ENCODE peak calls at places on chromosomes 5 and 9, in seven cellular contexts. Z, M, D, N, E, T and Q are unnamed samples.

GRCh38 chr5:80153586-80154126 is 102.2 kb downstream of the SERINC5 start:
- DNase-seq in Z (peak; percentile 82), M (no peak), D (no peak), N (no peak), E (no peak), T (no peak), Q (peak; percentile 39)

GRCh38 chr5:150710165-150710564 is 9.3 kb upstream of the RBM22 start:
- DNase-seq in Z (no peak), M (no peak), D (no peak), N (no peak), E (peak; percentile 14), T (no peak), Q (no peak)

GRCh38 chr9:16718296-16718695 is 152.2 kb downstream of the BNC2 start:
- DNase-seq in Z (no peak), M (no peak), D (no peak), N (no peak), E (no peak), T (no peak), Q (no peak)

GRCh38 chr9:82117025-82117424 is 128.5 kb downstream of the SPATA31D1 start:
- DNase-seq in Z (no peak), M (no peak), D (no peak), N (no peak), E (no peak), T (no peak), Q (no peak)

GRCh38 chr5:133943475-133943817 is 25.0 kb downstream of the C5orf15 start:
- DNase-seq in Z (no peak), M (no peak), D (no peak), N (no peak), E (no peak), T (no peak), Q (no peak)

GRCh38 chr5:140549237-140550144 is 2.0 kb downstream of the EIF4EBP3 start:
- DNase-seq in Z (no peak), M (peak; percentile 86), D (peak; percentile 32), N (no peak), E (no peak), T (no peak), Q (peak; percentile 81)

GRCh38 chr9:98950262-98950661 is 6.6 kb downstream of the COL15A1 start:
- DNase-seq in Z (no peak), M (no peak), D (no peak), N (no peak), E (no peak), T (no peak), Q (no peak)

GRCh38 chr9:98479967-98480847 is 224.8 kb upstream of the TBC1D2 start:
- DNase-seq in Z (peak; percentile 44), M (no peak), D (no peak), N (no peak), E (peak; percentile 85), T (no peak), Q (no peak)

GRCh38 chr5:39815701-39816100 is 390.9 kb upstream of the DAB2 start:
- DNase-seq in Z (no peak), M (no peak), D (no peak), N (no peak), E (no peak), T (no peak), Q (no peak)

GRCh38 chr9:85941617-85941930 is 628 bp downstream of the NAA35 start:
- DNase-seq in Z (no peak), M (no peak), D (no peak), N (no peak), E (no peak), T (no peak), Q (no peak)

GRCh38 chr9:85940832-85941616 is at the start of gene NAA35:
- DNase-seq in Z (peak; percentile 94), M (peak; percentile 99), D (peak; percentile 96), N (peak; percentile 94), E (peak; percentile 97), T (peak; percentile 99), Q (peak; percentile 99)

GRCh38 chr9:85941966-85942912 is 1.3 kb downstream of the NAA35 start:
- DNase-seq in Z (no peak), M (no peak), D (no peak), N (no peak), E (no peak), T (no peak), Q (peak; percentile 28)

GRCh38 chr9:85942913-85943729 is 2.2 kb downstream of the NAA35 start:
- DNase-seq in Z (no peak), M (no peak), D (no peak), N (no peak), E (no peak), T (no peak), Q (no peak)

DNA sequence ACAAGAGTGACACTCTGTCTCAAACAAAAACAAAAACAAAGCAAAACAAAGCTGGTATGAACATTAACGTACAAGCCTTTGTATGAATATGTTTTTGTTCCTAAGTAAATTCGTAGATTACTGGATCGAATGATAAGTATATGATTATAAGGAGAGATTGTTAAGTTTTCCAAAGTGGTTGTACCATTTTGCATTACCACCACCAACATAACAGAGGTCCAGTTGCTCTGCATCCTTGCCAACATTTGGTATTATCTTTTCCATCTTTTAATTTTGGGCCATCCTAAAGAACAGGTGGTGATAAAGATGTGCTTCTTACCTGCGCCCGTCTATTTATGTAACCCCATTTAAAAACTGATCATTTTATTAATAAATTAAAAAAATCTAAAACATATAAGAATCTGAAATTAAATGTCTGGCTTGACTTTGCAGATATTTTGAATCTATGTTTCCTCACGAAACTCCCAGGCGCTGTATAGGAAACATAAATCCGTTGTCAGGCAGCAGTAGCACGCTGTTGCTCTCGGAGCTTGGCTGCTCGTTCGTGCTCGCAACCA is 593 bp upstream of the NAA35 start:
- DNase-seq in Z (no peak), M (no peak), D (no peak), N (no peak), E (peak; percentile 7), T (no peak), Q (no peak)
- TF ChIP-seq EP300 in Z (no peak), M (no peak), D (peak; percentile 31), N (no peak), E (no peak), T (no peak), Q (no peak)

DNA sequence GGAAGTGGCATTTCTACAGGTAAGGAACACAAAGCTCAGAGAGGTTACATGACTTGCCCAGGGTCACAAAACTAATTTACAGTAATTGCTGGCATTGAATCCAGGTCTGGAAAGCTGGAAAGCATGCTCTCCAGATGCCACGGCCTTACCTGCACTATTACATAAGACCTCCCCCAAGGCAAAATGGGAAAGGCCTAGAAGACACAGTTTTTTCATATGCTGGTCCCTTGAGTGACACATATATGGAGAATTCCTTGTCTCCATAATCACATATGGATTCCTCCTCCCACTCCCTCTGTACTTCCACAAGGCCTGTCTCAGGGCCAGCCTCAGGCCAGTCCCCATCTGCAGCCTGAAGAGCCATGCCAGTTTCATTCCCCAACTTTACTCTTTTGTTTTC is 28.5 kb upstream of the MEIKIN start:
- DNase-seq in Z (no peak), M (no peak), D (no peak), N (no peak), E (no peak), T (no peak), Q (no peak)
- H3K4me1 ChIP-seq in Z (peaks cover 16% of the 10 kb centered on the region), M (no peaks in the 10 kb centered on the region), D (peaks cover 3% of the 10 kb centered on the region), N (peaks cover 6% of the 10 kb centered on the region), E (no peaks in the 10 kb centered on the region), T (no peaks in the 10 kb centered on the region), Q (no peaks in the 10 kb centered on the region)

DNA sequence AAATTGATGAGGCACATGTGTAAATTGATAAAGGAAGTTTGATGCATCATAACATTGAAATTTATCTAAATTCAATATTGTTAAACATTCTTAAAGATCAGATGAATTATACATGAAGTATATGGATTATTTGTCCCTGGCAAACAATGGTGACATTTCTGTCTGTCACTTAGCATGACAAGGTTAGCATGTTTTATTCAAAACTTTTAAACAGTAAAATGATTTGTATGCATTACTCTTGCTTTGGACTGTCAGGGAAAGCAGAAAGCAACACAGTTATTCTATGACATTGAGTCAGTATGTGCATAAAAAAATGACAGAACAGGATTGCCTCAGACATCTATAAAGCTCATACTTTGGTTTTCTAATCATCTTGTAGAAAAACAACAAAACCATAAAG is 193.7 kb downstream of the IZUMO3 start:
- DNase-seq in Z (no peak), M (no peak), D (no peak), N (no peak), E (no peak), T (no peak), Q (no peak)
- TF ChIP-seq EP300 in Z (no peak), M (no peak), D (no peak), N (no peak), E (no peak), T (no peak), Q (no peak)

DNA sequence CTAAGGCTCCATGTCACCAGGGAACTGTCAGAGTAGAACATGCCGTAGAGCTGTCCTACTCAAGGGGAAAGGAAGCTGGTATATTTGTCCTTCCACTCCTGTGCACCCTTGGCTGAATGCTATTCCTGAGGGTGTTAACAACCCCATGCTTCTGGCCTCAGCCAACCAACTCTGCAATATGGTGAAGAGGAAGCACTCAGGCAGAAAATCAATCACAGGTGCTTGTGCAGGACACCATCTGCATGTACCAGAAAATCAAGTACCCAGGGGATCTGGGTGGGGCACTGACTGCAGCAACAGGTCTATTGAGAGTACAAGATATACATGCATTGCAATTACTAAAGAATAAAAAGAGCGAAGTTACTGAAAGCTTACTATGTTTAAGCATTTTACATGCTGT is 51.4 kb upstream of the NEK6 start:
- DNase-seq in Z (no peak), M (no peak), D (no peak), N (no peak), E (no peak), T (no peak), Q (no peak)
- H3K4me1 ChIP-seq in Z (peaks cover 10% of the 10 kb centered on the region), M (peaks cover 17% of the 10 kb centered on the region), D (peaks cover 30% of the 10 kb centered on the region), N (peaks cover 71% of the 10 kb centered on the region), E (no peaks in the 10 kb centered on the region), T (no peaks in the 10 kb centered on the region), Q (no peaks in the 10 kb centered on the region)